ENCODE peak calls at places on chromosomes 1 and 21, in ten cellular contexts. B, Z, H, V, U, R, Q, I, A and C are unnamed samples.
A peak's percentile ranks its signal among the peaks of the same experiment; 100 is the strongest.

GRCh38 chr1:224175615-224176014 is 7.4 kb upstream of the DEGS1 start:
- DNase-seq in B (no peak), Z (peak; percentile 62), H (no peak), V (no peak), U (no peak), R (peak; percentile 5), Q (no peak), I (no peak), A (no peak), C (no peak)

GRCh38 chr1:188433428-188433827 is 1604.7 kb downstream of the PLA2G4A start:
- DNase-seq in B (no peak), Z (no peak), H (no peak), V (no peak), U (no peak), R (peak; percentile 83), Q (no peak), I (no peak), A (no peak), C (peak; percentile 20)

GRCh38 chr1:111045033-111045722 is 81.5 kb upstream of the LRIF1 start:
- DNase-seq in B (peak; percentile 43), Z (no peak), H (no peak), V (peak; percentile 27), U (no peak), R (no peak), Q (no peak), I (no peak), A (no peak), C (no peak)

GRCh38 chr1:48725331-48725730 is 51.4 kb downstream of the BEND5 start:
- DNase-seq in B (no peak), Z (no peak), H (no peak), V (no peak), U (no peak), R (peak; percentile 7), Q (no peak), I (no peak), A (no peak), C (peak; percentile 27)

GRCh38 chr1:14506471-14506870 is 92.0 kb upstream of the KAZN start:
- DNase-seq in B (no peak), Z (no peak), H (no peak), V (no peak), U (no peak), R (no peak), Q (no peak), I (no peak), A (no peak), C (no peak)

GRCh38 chr1:186482661-186483255 is 21.8 kb upstream of the PDC start:
- DNase-seq in B (no peak), Z (peak; percentile 61), H (peak; percentile 43), V (peak; percentile 31), U (peak; percentile 67), R (peak; percentile 75), Q (peak; percentile 73), I (peak; percentile 33), A (no peak), C (peak; percentile 81)

GRCh38 chr1:87956766-87957165 is 628.1 kb downstream of the LMO4 start:
- DNase-seq in B (no peak), Z (no peak), H (no peak), V (no peak), U (no peak), R (peak; percentile 18), Q (no peak), I (no peak), A (no peak), C (no peak)

GRCh38 chr21:36754241-36754881 is 55.4 kb downstream of the SIM2 start:
- DNase-seq in B (no peak), Z (no peak), H (no peak), V (no peak), U (no peak), R (no peak), Q (no peak), I (no peak), A (no peak), C (no peak)

GRCh38 chr1:26811057-26811456 is 15.4 kb upstream of the ZDHHC18 start:
- DNase-seq in B (no peak), Z (no peak), H (no peak), V (no peak), U (no peak), R (no peak), Q (no peak), I (no peak), A (no peak), C (no peak)

GRCh38 chr21:41947596-41948403 is 6.0 kb downstream of the C2CD2 start:
- DNase-seq in B (no peak), Z (no peak), H (no peak), V (no peak), U (peak; percentile 90), R (peak; percentile 43), Q (peak; percentile 6), I (no peak), A (no peak), C (no peak)

DNA sequence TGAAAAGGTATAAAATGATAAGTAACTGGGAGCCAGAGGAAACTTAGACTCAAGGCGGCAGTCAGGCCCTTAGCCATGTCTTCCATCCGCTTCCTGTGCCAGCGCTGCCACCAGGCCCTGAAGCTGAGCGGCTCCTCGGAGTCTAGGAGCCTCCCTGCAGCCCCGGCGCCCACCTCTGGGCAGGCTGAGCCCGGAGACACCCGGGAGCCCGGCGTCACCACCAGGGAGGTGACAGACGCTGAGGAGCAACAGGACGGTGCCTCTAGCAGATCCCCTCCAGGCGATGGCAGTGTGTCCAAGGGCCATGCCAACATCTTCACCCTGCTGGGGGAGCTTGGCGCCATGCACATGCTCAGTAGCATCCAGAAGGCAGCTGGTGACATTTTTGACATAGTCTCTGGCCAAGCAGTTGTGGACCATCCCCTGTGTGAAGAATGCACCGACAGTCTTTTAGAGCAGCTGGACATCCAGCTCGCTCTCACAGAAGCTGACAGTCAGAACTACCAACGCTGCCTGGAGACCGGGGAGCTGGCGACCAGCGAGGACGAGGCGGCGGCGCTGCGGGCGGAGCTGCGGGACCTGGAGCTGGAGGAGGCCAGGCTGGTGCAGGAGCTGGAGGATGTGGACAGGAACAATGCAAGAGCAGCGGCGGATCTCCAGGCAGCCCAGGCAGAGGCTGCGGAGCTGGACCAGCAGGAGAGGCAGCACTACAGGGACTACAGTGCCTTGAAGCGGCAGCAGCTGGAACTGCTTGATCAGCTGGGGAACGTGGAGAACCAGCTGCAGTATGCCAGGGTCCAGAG is at the start of gene BECN2:
- DNase-seq in B (no peak), Z (peak; percentile 23), H (no peak), V (no peak), U (no peak), R (no peak), Q (no peak), I (no peak), A (no peak), C (no peak)
- TF ChIP-seq CTCF in B (no peak), Z (no peak), H (no peak), V (no peak), U (no peak), R (no peak), Q (no peak), I (no peak), A (no peak), C (no peak)

GRCh38 chr1:155951753-155952504 is 10.5 kb downstream of the RXFP4 start:
- DNase-seq in B (no peak), Z (no peak), H (no peak), V (no peak), U (no peak), R (no peak), Q (no peak), I (no peak), A (no peak), C (no peak)
- H3K36me3 ChIP-seq in B (peaks cover 32% of the 10 kb centered on the region), Z (peaks cover 3% of the 10 kb centered on the region), H (peaks cover 40% of the 10 kb centered on the region), V (peaks cover 93% of the 10 kb centered on the region), U (peaks cover 100% of the 10 kb centered on the region), R (peaks cover 79% of the 10 kb centered on the region), Q (peaks cover 96% of the 10 kb centered on the region), I (peaks cover 99% of the 10 kb centered on the region), A (peaks cover 88% of the 10 kb centered on the region), C (peaks cover 50% of the 10 kb centered on the region)

DNA sequence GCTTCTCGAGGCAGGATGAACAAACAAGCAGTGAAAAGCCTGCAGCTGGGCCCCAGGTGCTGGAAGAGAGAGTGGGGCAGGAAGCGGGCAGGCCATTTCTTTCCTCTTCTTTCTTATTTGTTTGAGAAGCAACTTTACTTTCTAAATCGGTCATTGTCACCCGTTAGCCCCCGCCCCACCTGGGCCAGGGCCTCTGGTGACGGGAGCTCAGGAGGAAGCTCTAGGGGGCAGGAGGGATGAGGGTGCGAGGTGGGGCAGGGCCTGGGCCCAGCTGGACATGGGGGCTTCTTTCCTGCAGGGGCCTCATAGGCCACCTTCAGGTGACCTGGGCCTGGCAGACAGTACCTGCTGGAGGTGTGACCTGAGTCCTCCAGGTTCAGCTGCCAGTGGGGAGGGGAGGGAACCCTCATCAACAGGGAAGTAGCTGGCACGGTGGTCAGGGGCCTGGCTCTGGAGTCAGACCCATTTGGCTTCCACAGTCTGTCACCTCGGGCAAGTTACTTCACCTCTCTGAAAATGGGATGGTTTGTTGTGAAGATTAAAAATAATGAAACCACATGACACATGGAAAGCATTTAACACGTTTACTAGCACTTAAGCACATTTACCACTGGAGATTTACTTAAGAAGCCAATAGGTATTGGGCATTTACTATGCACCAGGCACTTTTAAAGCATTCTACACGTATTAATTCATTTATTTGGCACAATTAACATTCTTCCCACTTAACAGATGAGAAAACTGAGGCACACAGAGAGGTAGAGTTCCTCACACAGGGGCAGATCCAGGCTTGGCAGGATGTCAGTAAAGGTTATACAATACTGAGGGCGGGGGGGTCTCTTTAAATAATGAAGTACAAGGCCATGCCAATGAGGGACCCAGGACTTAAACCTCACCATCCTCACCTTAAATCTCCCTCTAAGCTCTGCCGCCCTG is 54.2 kb upstream of the ID3 start:
- DNase-seq in B (no peak), Z (no peak), H (no peak), V (no peak), U (no peak), R (no peak), Q (no peak), I (no peak), A (no peak), C (no peak)
- TF ChIP-seq CTCF in B (no peak), Z (no peak), H (no peak), V (no peak), U (no peak), R (no peak), Q (no peak), I (no peak), A (no peak), C (no peak)

DNA sequence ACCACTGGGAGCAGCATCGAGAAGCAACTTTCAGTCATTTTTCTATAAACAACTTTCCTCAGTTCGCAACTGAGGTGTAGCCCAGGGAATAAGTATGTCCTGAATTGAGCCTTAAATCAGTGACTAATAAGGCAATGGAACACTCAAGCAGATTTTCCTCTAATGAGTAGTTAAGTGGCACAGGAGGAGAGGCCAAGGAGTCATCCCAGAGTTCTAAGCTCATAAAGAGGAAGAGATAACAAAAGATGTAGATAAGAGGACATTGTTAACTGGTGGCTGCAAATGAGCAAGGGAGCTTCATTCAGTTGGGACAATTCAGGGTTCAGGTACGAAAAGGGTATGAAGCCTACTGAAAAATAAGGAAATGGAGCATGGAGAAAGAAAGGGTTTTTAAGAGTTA is 64.5 kb downstream of the LRRC40 start:
- DNase-seq in B (no peak), Z (no peak), H (no peak), V (no peak), U (no peak), R (peak; percentile 25), Q (no peak), I (no peak), A (no peak), C (peak; percentile 13)
- H3K36me3 ChIP-seq in B (peaks cover 3% of the 10 kb centered on the region), Z (no peaks in the 10 kb centered on the region), H (no peaks in the 10 kb centered on the region), V (no peaks in the 10 kb centered on the region), U (no peaks in the 10 kb centered on the region), R (no peaks in the 10 kb centered on the region), Q (no peaks in the 10 kb centered on the region), I (peaks cover 14% of the 10 kb centered on the region), A (no peaks in the 10 kb centered on the region), C (no peaks in the 10 kb centered on the region)